ENCODE peak calls at places on chromosome 11, in seven cellular contexts. H is tibial nerve, B is lower leg skin, G is IMR-90, N is DND-41, T is left lung, V is GM12865. S is an unnamed sample.

GRCh38 chr11:121586727-121587126 is 134.0 kb upstream of the SORL1-AS1 start:
- DNase-seq in N (no peak), H (no peak), T (no peak), G (no peak), V (no peak), B (no peak), S (no peak)

GRCh38 chr11:69981119-69981770 is 96.9 kb upstream of the ANO1 start:
- DNase-seq in G (no peak), N (no peak), T (no peak), V (no peak), B (no peak), H (no peak), S (no peak)

GRCh38 chr11:67286621-67287333 is 2.3 kb upstream of the ANKRD13D start:
- DNase-seq in B (no peak), H (no peak), N (no peak), V (no peak), T (peak; percentile 91), G (no peak), S (peak; percentile 77)

GRCh38 chr11:26830218-26830617 is 108.4 kb upstream of the SLC5A12 start:
- DNase-seq in N (no peak), G (no peak), V (peak; percentile 1), B (no peak), T (no peak), H (no peak), S (no peak)

GRCh38 chr11:10666556-10666955 is 27.0 kb downstream of the IRAG1 start:
- DNase-seq in N (no peak), H (no peak), V (no peak), G (peak; percentile 74), B (no peak), T (no peak), S (no peak)

GRCh38 chr11:441418-442274 is at the start of gene ANO9:
- DNase-seq in H (no peak), T (peak; percentile 90), V (peak; percentile 80), N (no peak), B (no peak), G (no peak), S (peak; percentile 80)

GRCh38 chr11:123218451-123218850 is 23.4 kb upstream of the CLMP start:
- DNase-seq in T (no peak), B (no peak), N (no peak), V (no peak), H (no peak), G (peak; percentile 44), S (no peak)

GRCh38 chr11:67283490-67283963 is 5.6 kb upstream of the ANKRD13D start:
- DNase-seq in B (no peak), T (peak; percentile 79), V (no peak), N (no peak), H (no peak), G (no peak), S (peak; percentile 72)

GRCh38 chr11:115911656-115912055 is 407.4 kb upstream of the CADM1 start:
- DNase-seq in H (no peak), N (no peak), T (no peak), V (no peak), B (no peak), G (no peak), S (no peak)

GRCh38 chr11:1478544-1478943 is 8.0 kb downstream of the MOB2 start:
- DNase-seq in H (no peak), T (peak; percentile 60), V (no peak), N (no peak), B (no peak), G (no peak), S (peak; percentile 50)

GRCh38 chr11:536841-537621 is at the start of gene LRRC56:
- DNase-seq in T (peak; percentile 92), B (peak; percentile 95), G (peak; percentile 77), N (peak; percentile 80), H (peak; percentile 51), V (peak; percentile 97), S (peak; percentile 93)

GRCh38 chr11:126834149-126834548 is 166.4 kb downstream of the KIRREL3 start:
- DNase-seq in N (no peak), T (no peak), H (peak; percentile 23), G (peak; percentile 91), B (no peak), V (no peak), S (no peak)

GRCh38 chr11:106234794-106235193 is 157.3 kb downstream of the AASDHPPT start:
- DNase-seq in B (no peak), N (no peak), T (no peak), V (no peak), H (no peak), G (no peak), S (no peak)

GRCh38 chr11:106233191-106233590 is 155.7 kb downstream of the AASDHPPT start:
- DNase-seq in V (no peak), H (no peak), N (no peak), G (no peak), T (no peak), B (no peak), S (no peak)

GRCh38 chr11:106236295-106236694 is 158.8 kb downstream of the AASDHPPT start:
- DNase-seq in G (no peak), N (no peak), V (no peak), H (no peak), T (no peak), B (no peak), S (no peak)

GRCh38 chr11:106228996-106229395 is 151.5 kb downstream of the AASDHPPT start:
- DNase-seq in V (no peak), N (no peak), H (no peak), B (no peak), T (no peak), G (no peak), S (no peak)

GRCh38 chr11:106231591-106231990 is 154.1 kb downstream of the AASDHPPT start:
- DNase-seq in H (no peak), N (no peak), B (no peak), G (peak; percentile 13), V (no peak), T (no peak), S (no peak)
- TF ChIP-seq CTCF in H (no peak), N (peak; percentile 27), B (no peak), G (peak; percentile 36), V (no peak), T (no peak), S (no peak)

DNA sequence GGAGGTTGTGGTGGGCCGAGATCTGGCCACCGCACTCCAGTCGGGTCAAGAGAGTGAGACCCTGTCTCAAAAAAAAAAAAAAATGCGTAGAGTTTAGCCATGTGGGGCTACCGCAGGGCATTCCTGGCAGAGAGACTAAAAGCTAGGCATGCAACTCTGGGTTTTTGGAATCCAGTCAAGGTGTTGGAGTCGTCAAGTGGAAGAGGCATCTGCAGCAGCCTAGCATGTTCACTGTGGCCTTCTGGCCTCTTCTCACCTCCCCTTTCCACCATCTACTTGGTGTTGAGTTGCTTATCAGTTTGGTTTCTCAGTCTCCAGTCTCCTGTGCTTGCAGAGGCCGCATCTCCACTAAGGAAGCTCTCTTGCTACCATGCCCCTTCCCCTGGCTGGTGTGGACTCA is 572.5 kb downstream of the NTM start:
- DNase-seq in G (no peak), H (no peak), N (no peak), T (no peak), V (no peak), B (no peak), S (no peak)
- TF ChIP-seq CTCF in G (no peak), H (no peak), N (no peak), T (no peak), V (no peak), B (no peak), S (no peak)

DNA sequence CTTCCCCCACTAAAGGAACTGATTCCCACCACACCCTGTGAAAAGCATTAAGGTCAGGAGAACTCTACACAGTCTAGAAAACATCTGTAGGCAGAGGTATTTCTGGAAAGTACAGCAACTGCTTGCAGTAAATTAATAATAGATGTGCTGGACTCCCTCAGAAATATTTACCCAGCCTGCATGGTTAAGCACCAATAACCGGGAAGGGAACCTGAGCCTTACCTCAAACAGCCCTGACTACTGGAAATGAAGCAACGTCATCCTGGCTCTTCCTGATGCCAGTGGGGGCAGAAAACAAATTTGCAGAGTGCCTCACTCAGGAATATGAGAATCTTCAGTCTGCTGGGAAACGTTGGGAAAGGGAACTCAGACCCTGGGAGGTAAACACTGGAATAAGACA is 318.1 kb downstream of the TENM4 start:
- DNase-seq in T (no peak), N (no peak), H (no peak), B (peak; percentile 28), V (no peak), G (no peak), S (no peak)
- TF ChIP-seq CTCF in T (no peak), N (no peak), H (no peak), B (no peak), V (no peak), G (no peak), S (no peak)

DNA sequence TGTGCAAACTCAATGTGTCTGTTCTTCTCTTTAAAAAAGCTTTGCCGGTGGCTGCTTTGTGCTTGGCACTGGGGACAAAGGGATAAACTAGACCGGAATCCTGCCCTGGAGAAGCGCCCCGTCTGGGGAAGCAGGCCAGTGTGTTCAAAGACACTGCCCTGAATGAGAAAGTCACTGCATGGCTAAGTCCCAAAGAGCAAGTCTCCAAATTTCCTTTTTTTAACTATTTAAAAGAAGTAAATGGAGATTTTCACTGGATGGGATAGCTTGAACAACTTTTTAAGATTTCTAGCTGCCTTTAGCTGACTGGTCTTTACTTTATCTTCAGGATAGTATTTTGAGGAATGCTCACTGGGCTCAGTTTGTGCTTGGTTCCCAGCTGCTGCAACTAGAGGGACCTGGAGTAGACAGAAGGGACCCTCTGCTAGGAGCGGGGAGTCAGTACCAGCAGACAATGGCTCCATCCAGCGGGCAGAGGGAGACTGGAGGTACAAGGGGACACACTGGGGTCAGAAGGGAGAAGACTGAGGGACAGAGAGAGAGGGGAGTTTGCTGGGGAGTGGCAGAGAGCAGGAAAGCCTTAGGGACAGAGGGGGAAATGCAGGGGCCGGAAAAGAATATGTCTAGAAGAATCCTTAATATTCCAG is 22.2 kb upstream of the ACER3 start:
- DNase-seq in H (no peak), B (no peak), G (no peak), V (no peak), N (no peak), T (no peak), S (no peak)
- TF ChIP-seq CTCF in H (no peak), B (no peak), G (peak; percentile 44), V (no peak), N (peak; percentile 43), T (no peak), S (no peak)

DNA sequence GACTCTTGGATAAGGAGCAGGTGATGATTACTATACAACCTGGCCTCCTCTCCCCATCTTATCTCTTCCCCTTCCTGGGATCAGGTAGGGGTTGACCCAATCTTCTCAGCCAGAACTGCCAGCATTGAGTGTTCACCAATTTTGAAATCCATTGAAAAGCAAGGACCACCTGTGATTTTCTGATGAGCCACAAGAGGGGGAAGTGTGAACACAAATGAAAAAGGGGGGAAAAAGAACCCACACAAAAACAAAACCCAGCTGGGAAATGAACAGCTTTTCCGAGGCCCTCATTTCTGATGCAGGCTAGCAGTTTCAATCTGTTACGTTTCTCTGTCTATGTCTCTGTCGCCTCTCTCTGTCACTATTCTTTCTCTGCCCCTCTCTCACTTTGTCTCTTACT is 161.9 kb downstream of the INSC start:
- DNase-seq in G (peak; percentile 4), B (no peak), V (peak; percentile 7), T (no peak), H (no peak), N (no peak), S (no peak)
- TF ChIP-seq CTCF in G (peak; percentile 36), B (no peak), V (no peak), T (no peak), H (peak; percentile 14), N (peak; percentile 41), S (no peak)

S was measured in lower lobe of right lung.